ENCODE peak calls at places on chromosome 14, in four cellular contexts. Q, F, V and X are unnamed samples.

GRCh38 chr14:104394606-104394910 is 185.0 kb upstream of the C14orf180 start:
- DNase-seq in Q (no peak), F (peak; percentile 4), V (no peak), X (no peak)

GRCh38 chr14:67883717-67884116 is 64.1 kb downstream of the RAD51B start:
- DNase-seq in Q (no peak), F (no peak), V (no peak), X (no peak)

GRCh38 chr14:38255673-38256357 is at the start of gene CLEC14A:
- DNase-seq in Q (peak; percentile 6), F (peak; percentile 89), V (no peak), X (no peak)

GRCh38 chr14:104778694-104779331 is 16.7 kb downstream of the AKT1 start:
- DNase-seq in Q (no peak), F (no peak), V (no peak), X (no peak)

GRCh38 chr14:33738029-33738428 is 212.8 kb downstream of the EGLN3 start:
- DNase-seq in Q (no peak), F (no peak), V (no peak), X (no peak)

GRCh38 chr14:60760648-60761364 is 26.2 kb downstream of the MNAT1 start:
- DNase-seq in Q (no peak), F (no peak), V (no peak), X (no peak)

GRCh38 chr14:93980464-93981201 is 4.3 kb upstream of the ASB2 start:
- DNase-seq in Q (peak; percentile 67), F (peak; percentile 85), V (peak; percentile 96), X (no peak)

GRCh38 chr14:75837151-75837787 is 144.5 kb downstream of the TGFB3 start:
- DNase-seq in Q (no peak), F (no peak), V (no peak), X (no peak)

GRCh38 chr14:20460458-20461229 is 590 bp downstream of the PIP4P1 start:
- DNase-seq in Q (no peak), F (no peak), V (peak; percentile 76), X (no peak)

GRCh38 chr14:100902295-100902694 is 1.2 kb downstream of the RTL1 start:
- DNase-seq in Q (no peak), F (no peak), V (peak; percentile 19), X (peak; percentile 61)
- TF ChIP-seq CTCF in Q (no peak), F (no peak), V (no peak), X (peak; percentile 66)

GRCh38 chr14:90194706-90195105 is 61.6 kb upstream of the PSMC1 start:
- DNase-seq in Q (no peak), F (no peak), V (no peak), X (no peak)

GRCh38 chr14:90198541-90198940 is 57.8 kb upstream of the PSMC1 start:
- DNase-seq in Q (no peak), F (no peak), V (no peak), X (no peak)

GRCh38 chr14:90191585-90191984 is 64.8 kb upstream of the PSMC1 start:
- DNase-seq in Q (no peak), F (no peak), V (no peak), X (no peak)

GRCh38 chr14:90191154-90191553 is 65.2 kb upstream of the PSMC1 start:
- DNase-seq in Q (no peak), F (no peak), V (no peak), X (no peak)

DNA sequence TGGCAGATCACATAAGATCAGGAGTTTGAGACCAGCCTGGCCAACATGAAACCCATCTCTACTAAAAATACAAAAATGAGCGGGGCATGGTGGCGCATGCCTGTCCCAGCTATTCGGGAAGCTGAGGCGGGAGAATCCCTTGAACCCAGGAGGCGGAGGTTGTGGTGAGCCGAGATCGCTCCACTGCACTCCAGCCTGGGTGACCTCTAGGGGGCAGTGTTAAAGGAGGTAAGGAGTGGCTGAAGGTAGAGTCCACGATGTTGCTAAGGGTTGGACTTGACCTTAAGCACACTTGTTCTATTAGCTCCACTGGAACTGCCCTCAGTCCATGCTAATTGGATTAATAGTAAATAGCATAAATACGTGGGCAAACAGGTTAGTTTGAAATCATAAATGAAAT is 62.4 kb upstream of the PSMC1 start:
- DNase-seq in Q (no peak), F (no peak), V (no peak), X (no peak)
- TF ChIP-seq CTCF in Q (no peak), F (peak; percentile 31), V (no peak), X (peak; percentile 58)

GRCh38 chr14:102785598-102785963 is 8.3 kb downstream of the TRAF3 start:
- DNase-seq in Q (no peak), F (no peak), V (no peak), X (no peak)
- TF ChIP-seq CTCF in Q (no peak), F (no peak), V (no peak), X (no peak)

DNA sequence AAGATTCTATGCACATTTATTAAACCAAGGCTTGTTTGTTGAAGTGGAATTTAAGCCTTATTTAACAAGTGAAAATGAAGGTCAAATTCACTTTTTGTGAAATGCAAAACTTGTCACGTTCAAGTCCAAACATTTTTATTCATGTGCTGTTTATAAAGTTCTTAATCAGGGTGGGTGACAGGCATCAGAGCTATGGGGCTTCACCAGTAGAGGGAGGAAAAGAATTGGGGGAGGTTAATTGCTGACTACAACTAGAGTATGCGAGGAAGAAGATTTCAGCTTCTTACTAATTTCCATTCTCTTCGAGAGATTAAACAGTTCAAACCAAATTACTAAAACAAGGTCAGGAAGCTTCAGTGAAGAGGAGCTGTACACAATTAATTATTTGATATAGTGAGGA is 9.7 kb downstream of the MOK start:
- DNase-seq in Q (peak; percentile 45), F (no peak), V (no peak), X (no peak)
- TF ChIP-seq CTCF in Q (peak; percentile 53), F (no peak), V (no peak), X (peak; percentile 38)